ENCODE peak calls at places on chromosome 19, in seven cellular contexts. F, O, Q, I, T, E and D are unnamed samples.

GRCh38 chr19:6735181-6735891 is 2.0 kb downstream of the GPR108 start:
- DNase-seq in F (no peak), O (no peak), Q (no peak), I (no peak), T (no peak), E (no peak), D (no peak)

GRCh38 chr19:5046339-5047039 is 77.6 kb downstream of the KDM4B start:
- DNase-seq in F (no peak), O (no peak), Q (peak; percentile 70), I (no peak), T (peak; percentile 74), E (no peak), D (no peak)

GRCh38 chr19:48249502-48250014 is 6.2 kb downstream of the CARD8 start:
- DNase-seq in F (no peak), O (peak; percentile 37), Q (no peak), I (peak; percentile 64), T (peak; percentile 58), E (peak; percentile 53), D (peak; percentile 80)

GRCh38 chr19:2362039-2362969 is 2.2 kb downstream of the TMPRSS9 start:
- DNase-seq in F (no peak), O (no peak), Q (no peak), I (no peak), T (no peak), E (no peak), D (no peak)

GRCh38 chr19:16536130-16536529 is 6.1 kb downstream of the CHERP start:
- DNase-seq in F (no peak), O (no peak), Q (no peak), I (no peak), T (no peak), E (no peak), D (no peak)

GRCh38 chr19:33819875-33820781 is 23.5 kb downstream of the KCTD15 start:
- DNase-seq in F (peak; percentile 78), O (peak; percentile 91), Q (peak; percentile 80), I (peak; percentile 82), T (peak; percentile 82), E (peak; percentile 16), D (peak; percentile 77)

GRCh38 chr19:15197275-15198005 is 3.4 kb downstream of the NOTCH3 start:
- DNase-seq in F (no peak), O (peak; percentile 49), Q (no peak), I (no peak), T (no peak), E (no peak), D (no peak)

GRCh38 chr19:10471909-10472308 is 31.2 kb downstream of the KEAP1 start:
- DNase-seq in F (no peak), O (peak; percentile 66), Q (no peak), I (no peak), T (no peak), E (no peak), D (no peak)

GRCh38 chr19:55042688-55043087 is 4.6 kb upstream of the GP6 start:
- DNase-seq in F (no peak), O (no peak), Q (no peak), I (no peak), T (no peak), E (no peak), D (no peak)

GRCh38 chr19:49692102-49692599 is 1.2 kb downstream of the CPT1C start:
- DNase-seq in F (no peak), O (no peak), Q (no peak), I (no peak), T (no peak), E (no peak), D (no peak)

GRCh38 chr19:5826531-5827341 is 12.8 kb downstream of the FUT6 start:
- DNase-seq in F (no peak), O (peak; percentile 45), Q (peak; percentile 83), I (peak; percentile 95), T (peak; percentile 88), E (no peak), D (peak; percentile 20)

GRCh38 chr19:39142655-39143054 is 17.1 kb downstream of the PAK4 start:
- DNase-seq in F (no peak), O (no peak), Q (peak; percentile 48), I (no peak), T (no peak), E (no peak), D (no peak)

GRCh38 chr19:39141929-39142328 is 16.3 kb downstream of the PAK4 start:
- DNase-seq in F (no peak), O (no peak), Q (no peak), I (no peak), T (no peak), E (no peak), D (no peak)

GRCh38 chr19:39139305-39140194 is 14.0 kb downstream of the PAK4 start:
- DNase-seq in F (no peak), O (peak; percentile 18), Q (no peak), I (peak; percentile 35), T (no peak), E (no peak), D (no peak)

GRCh38 chr19:39140195-39140516 is 14.6 kb downstream of the PAK4 start:
- DNase-seq in F (no peak), O (no peak), Q (no peak), I (peak; percentile 43), T (no peak), E (no peak), D (no peak)

DNA sequence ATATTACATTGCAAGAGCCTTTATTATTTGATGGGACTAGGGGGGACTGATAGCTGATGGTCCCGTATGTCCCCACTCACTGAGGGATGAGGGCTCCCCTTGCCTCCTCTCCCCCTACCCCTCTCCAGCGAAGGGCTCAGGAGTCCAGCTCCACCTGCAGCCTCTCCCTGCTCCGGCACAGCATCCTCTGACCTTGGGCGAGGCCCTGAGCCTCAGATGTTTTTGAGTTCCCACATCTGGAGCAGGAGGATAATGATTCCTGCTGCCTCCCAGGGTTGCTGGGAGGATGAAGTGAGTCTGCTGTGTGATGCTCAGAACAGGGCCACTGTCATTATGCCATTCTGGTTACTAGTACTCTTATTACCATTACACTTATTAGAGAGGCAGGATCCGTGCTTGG is 15.0 kb downstream of the PAK4 start:
- DNase-seq in F (no peak), O (no peak), Q (no peak), I (no peak), T (no peak), E (no peak), D (no peak)
- H3K27ac ChIP-seq in F (no peak overlapping the region), O (peak overlapping the region; percentile 86), Q (no peak overlapping the region), I (no peak overlapping the region), T (no peak overlapping the region), E (no peak overlapping the region), D (no peak overlapping the region)

DNA sequence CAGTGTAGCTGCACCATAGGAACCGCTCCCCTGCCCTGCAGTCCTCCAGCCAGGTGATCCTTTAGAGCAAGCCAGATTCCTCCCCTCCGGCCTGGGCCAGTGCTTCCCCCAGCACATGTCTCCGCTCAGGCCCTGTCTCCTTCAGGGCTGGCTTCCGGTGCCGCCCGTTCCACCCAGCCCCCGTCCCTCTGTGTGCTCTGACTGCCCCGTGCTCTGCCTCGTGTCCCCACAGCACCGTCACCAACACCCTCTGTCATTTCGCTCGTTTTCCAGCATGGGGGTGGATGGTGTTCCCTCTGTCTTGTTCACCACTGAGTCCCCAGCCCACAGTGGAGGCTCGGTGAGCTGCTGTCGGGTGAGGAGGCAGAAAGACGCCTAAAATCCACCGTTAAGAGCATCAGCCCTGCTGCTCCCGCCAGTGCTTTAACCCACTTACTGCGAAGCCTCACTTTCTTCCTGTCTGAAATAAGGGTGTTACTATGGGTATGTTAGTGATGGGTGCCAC is 54.5 kb downstream of the TSSK6 start:
- DNase-seq in F (peak; percentile 42), O (peak; percentile 48), Q (no peak), I (no peak), T (peak; percentile 52), E (peak; percentile 62), D (peak; percentile 35)
- H3K27ac ChIP-seq in F (peak overlapping the region; percentile 60), O (peak overlapping the region; percentile 95), Q (peak overlapping the region; percentile 73), I (peak overlapping the region; percentile 12), T (peak overlapping the region; percentile 58), E (peak overlapping the region; percentile 82), D (peak overlapping the region; percentile 82)

GRCh38 chr19:1132625-1133383 is 29.0 kb downstream of the GPX4 start:
- DNase-seq in F (no peak), O (peak; percentile 54), Q (no peak), I (no peak), T (peak; percentile 47), E (peak; percentile 29), D (no peak)

GRCh38 chr19:1136201-1136600 is 32.4 kb downstream of the GPX4 start:
- DNase-seq in F (no peak), O (no peak), Q (peak; percentile 87), I (no peak), T (peak; percentile 76), E (no peak), D (no peak)

GRCh38 chr19:1135454-1135853 is 31.7 kb downstream of the GPX4 start:
- DNase-seq in F (no peak), O (no peak), Q (no peak), I (no peak), T (no peak), E (no peak), D (no peak)

GRCh38 chr19:1133471-1133929 is 29.7 kb downstream of the GPX4 start:
- DNase-seq in F (no peak), O (peak; percentile 26), Q (no peak), I (no peak), T (peak; percentile 79), E (peak; percentile 79), D (peak; percentile 63)

DNA sequence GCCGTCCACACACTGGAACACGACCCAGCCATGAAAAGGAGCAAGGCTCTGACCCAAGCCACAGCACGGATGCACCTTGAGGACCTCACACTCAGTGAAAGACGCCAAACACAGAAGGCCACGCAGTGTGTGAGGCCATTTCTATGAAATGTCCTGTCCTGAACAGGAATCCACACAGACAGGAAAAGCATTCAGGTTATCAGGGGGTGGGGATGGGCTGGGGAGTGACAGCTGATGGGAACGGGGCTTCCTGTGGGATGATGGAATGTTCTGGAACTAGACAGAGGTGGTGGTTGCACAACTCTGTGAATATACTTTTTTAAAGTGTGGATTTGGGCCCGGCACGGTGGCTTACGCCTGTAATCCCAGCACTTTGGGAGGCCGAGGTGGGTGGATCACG is 30.6 kb downstream of the GPX4 start:
- DNase-seq in F (no peak), O (peak; percentile 76), Q (no peak), I (no peak), T (no peak), E (no peak), D (no peak)
- H3K27ac ChIP-seq in F (no peak overlapping the region), O (no peak overlapping the region), Q (peak overlapping the region; percentile 94), I (no peak overlapping the region), T (no peak overlapping the region), E (no peak overlapping the region), D (peak overlapping the region; percentile 98)

GRCh38 chr19:40249781-40250180 is 23.3 kb upstream of the CCNP start:
- DNase-seq in F (no peak), O (no peak), Q (no peak), I (no peak), T (no peak), E (no peak), D (no peak)
- H3K27ac ChIP-seq in F (no peak overlapping the region), O (no peak overlapping the region), Q (no peak overlapping the region), I (no peak overlapping the region), T (no peak overlapping the region), E (no peak overlapping the region), D (no peak overlapping the region)

GRCh38 chr19:45630463-45630862 is 8.7 kb downstream of the EML2 start:
- DNase-seq in F (no peak), O (peak; percentile 84), Q (no peak), I (no peak), T (no peak), E (no peak), D (no peak)
- H3K27ac ChIP-seq in F (no peak overlapping the region), O (no peak overlapping the region), Q (no peak overlapping the region), I (no peak overlapping the region), T (no peak overlapping the region), E (no peak overlapping the region), D (no peak overlapping the region)